ENCODE peak calls at places on chromosome 22, in four cellular contexts. K, O, M and D are unnamed samples. For H3K4me1, the result is how much of the 10 kb centered on the place peaks cover.

GRCh38 chr22:17047656-17048055 is 37.1 kb upstream of the IL17RA start:
- DNase-seq in O (no peak), K (no peak), M (no peak), D (no peak)

GRCh38 chr22:23382796-23383195 is 197.3 kb downstream of the IGLL1 start:
- DNase-seq in K (no peak), O (no peak), M (no peak), D (no peak)

GRCh38 chr22:38180841-38181452 is 683 bp downstream of the PLA2G6 start:
- DNase-seq in K (no peak), M (no peak), O (peak), D (peak)

GRCh38 chr22:44758354-44758969 is 6.1 kb downstream of the ARHGAP8 start:
- DNase-seq in K (no peak), M (no peak), O (no peak), D (no peak)

GRCh38 chr22:29798318-29798717 is 31.1 kb downstream of the UQCR10 start:
- DNase-seq in M (no peak), O (no peak), K (no peak), D (no peak)

GRCh38 chr22:38068641-38069371 is 11.6 kb downstream of the PICK1 start:
- DNase-seq in O (no peak), K (no peak), M (no peak), D (no peak)

GRCh38 chr22:49205401-49205800 is 622.3 kb downstream of the BRD1 start:
- DNase-seq in O (peak), K (peak), M (no peak), D (peak)

GRCh38 chr22:26553056-26553752 is 36.7 kb downstream of the TPST2 start:
- DNase-seq in O (no peak), K (no peak), M (no peak), D (no peak)

GRCh38 chr22:30287626-30288413 is 1.5 kb downstream of the CASTOR1 start:
- DNase-seq in M (peak), O (peak), K (peak), D (peak)

GRCh38 chr22:27752771-27753170 is 48.8 kb downstream of the MN1 start:
- DNase-seq in O (peak), K (no peak), M (no peak), D (peak)

GRCh38 chr22:44193537-44193896 is 12.8 kb downstream of the PARVG start:
- DNase-seq in K (no peak), O (no peak), M (no peak), D (no peak)

GRCh38 chr22:16972311-16972710 is 35.7 kb downstream of the GAB4 start:
- DNase-seq in O (peak), M (no peak), K (no peak), D (no peak)

GRCh38 chr22:30143265-30143664 is 63.0 kb downstream of the HORMAD2 start:
- DNase-seq in K (no peak), M (no peak), O (no peak), D (no peak)

GRCh38 chr22:25085930-25086901 is 113.4 kb upstream of the CRYBB3 start:
- DNase-seq in O (no peak), M (no peak), K (peak), D (peak)

GRCh38 chr22:23387827-23388491 is 192.1 kb downstream of the IGLL1 start:
- DNase-seq in O (no peak), K (no peak), M (no peak), D (no peak)

GRCh38 chr22:40485813-40486610 is 115.6 kb downstream of the SGSM3 start:
- DNase-seq in M (no peak), K (peak), O (no peak), D (no peak)

GRCh38 chr22:50604256-50604580 is 3.6 kb downstream of the MAPK8IP2 start:
- DNase-seq in K (no peak), M (no peak), O (no peak), D (no peak)

GRCh38 chr22:31627223-31627731 is 34.7 kb downstream of the PISD start:
- DNase-seq in O (peak), M (no peak), K (peak), D (peak)

DNA sequence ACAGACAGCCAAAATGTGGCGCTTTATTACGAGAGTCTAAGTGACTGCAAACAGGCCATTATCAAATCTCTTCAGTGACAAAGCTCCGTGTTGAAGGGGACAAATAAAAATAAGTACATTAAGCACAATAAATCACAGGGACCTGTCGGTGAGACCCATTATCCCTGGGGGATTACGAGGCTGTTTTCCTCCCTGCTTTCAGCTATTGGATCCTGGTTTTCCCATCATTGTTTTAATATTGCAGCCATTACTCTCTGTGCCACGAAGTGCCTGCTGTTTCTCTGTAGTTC is 22.7 kb downstream of the LARGE1 start:
- DNase-seq in K (no peak), O (no peak), M (no peak), D (no peak)
- H3K4me1 ChIP-seq in K (under half), O (under half), M (under half), D (under half)

GRCh38 chr22:46250783-46251125 is 661 bp upstream of the CDPF1 start:
- DNase-seq in O (no peak), K (no peak), M (no peak), D (no peak)
- H3K4me3 ChIP-seq in O (peak), K (peak), M (peak), D (peak)

GRCh38 chr22:42996646-42997365 is 18.1 kb downstream of the PACSIN2 start:
- DNase-seq in M (no peak), O (no peak), K (no peak), D (peak)
- H3K4me1 ChIP-seq in M (under half), O (half or more), K (half or more), D (under half)

GRCh38 chr22:20807315-20807752 is 33.4 kb downstream of the SERPIND1 start:
- DNase-seq in K (peak), M (peak), O (no peak), D (no peak)
- H3K4me3 ChIP-seq in K (no peak), M (no peak), O (no peak), D (no peak)